ENCODE peak calls at places on chromosomes 2 and 18, in six cellular contexts. L is bronchial epithelial cell, E is hypothalamus, M is fibroblast of pulmonary artery, J is T-helper 2 cell, F is lower lobe of right lung. V is an unnamed sample.

GRCh38 chr2:120758181-120759048 is 22.7 kb downstream of the GLI2 start:
- DNase-seq in L (no peak), E (no peak), M (peak; percentile 97), J (no peak), F (peak; percentile 39), V (no peak)

GRCh38 chr2:48356701-48357322 is 173.1 kb upstream of the STON1 start:
- DNase-seq in L (peak; percentile 56), E (no peak), M (peak; percentile 78), J (no peak), F (no peak), V (peak; percentile 2)

GRCh38 chr2:61758991-61759390 is 94.9 kb downstream of the FAM161A start:
- DNase-seq in L (peak; percentile 77), E (no peak), M (peak; percentile 87), J (no peak), F (no peak), V (no peak)

GRCh38 chr2:31297751-31298150 is 63.8 kb downstream of the EHD3 start:
- DNase-seq in L (peak; percentile 86), E (no peak), M (no peak), J (no peak), F (no peak), V (no peak)

GRCh38 chr2:179201884-179202283 is 62.7 kb downstream of the SESTD1 start:
- DNase-seq in L (no peak), E (no peak), M (peak; percentile 33), J (no peak), F (no peak), V (no peak)

GRCh38 chr2:158723921-158724802 is 71.0 kb upstream of the DAPL1 start:
- DNase-seq in L (peak; percentile 63), E (no peak), M (no peak), J (no peak), F (no peak), V (no peak)

GRCh38 chr18:47997338-47997780 is 66.9 kb upstream of the SMAD2 start:
- DNase-seq in L (no peak), E (no peak), M (peak; percentile 9), J (no peak), F (no peak), V (no peak)

GRCh38 chr2:209986405-209986804 is 16.0 kb upstream of the RPE start:
- DNase-seq in L (peak; percentile 47), E (no peak), M (no peak), J (no peak), F (no peak), V (no peak)

GRCh38 chr2:218074031-218074430 is 5.0 kb downstream of the RUFY4 start:
- DNase-seq in L (peak; percentile 23), E (no peak), M (peak; percentile 8), J (no peak), F (peak; percentile 69), V (no peak)

GRCh38 chr18:79493211-79493800 is 97.6 kb downstream of the NFATC1 start:
- DNase-seq in L (no peak), E (no peak), M (no peak), J (no peak), F (peak; percentile 31), V (no peak)

GRCh38 chr2:217610411-217610814 is 392.4 kb downstream of the TNS1 start:
- DNase-seq in L (peak; percentile 25), E (no peak), M (no peak), J (peak; percentile 5), F (no peak), V (peak; percentile 15)

GRCh38 chr2:146651361-146651760 is 1193.5 kb upstream of the ACVR2A start:
- DNase-seq in L (peak; percentile 12), E (no peak), M (no peak), J (no peak), F (no peak), V (no peak)

GRCh38 chr18:48706630-48707206 is 167.9 kb downstream of the CTIF start:
- DNase-seq in L (no peak), E (no peak), M (no peak), J (no peak), F (no peak), V (no peak)

GRCh38 chr2:148599112-148599991 is 45.2 kb upstream of the EPC2 start:
- DNase-seq in L (no peak), E (no peak), M (no peak), J (no peak), F (no peak), V (no peak)

GRCh38 chr2:201137505-201138400 is 21.8 kb downstream of the CFLAR start:
- DNase-seq in L (no peak), E (no peak), M (no peak), J (no peak), F (no peak), V (no peak)

GRCh38 chr2:239257511-239257937 is 143.3 kb downstream of the HDAC4 start:
- DNase-seq in L (peak; percentile 83), E (no peak), M (peak; percentile 82), J (no peak), F (no peak), V (no peak)

GRCh38 chr2:23385748-23386421 is 906 bp downstream of the KLHL29 start:
- DNase-seq in L (no peak), E (no peak), M (peak; percentile 18), J (no peak), F (no peak), V (no peak)

GRCh38 chr2:11862049-11862448 is 115.6 kb downstream of the LPIN1 start:
- DNase-seq in L (peak; percentile 57), E (no peak), M (no peak), J (no peak), F (no peak), V (no peak)

GRCh38 chr18:45324489-45325111 is 290.7 kb upstream of the SLC14A2 start:
- DNase-seq in L (peak; percentile 91), E (no peak), M (peak; percentile 36), J (no peak), F (peak; percentile 51), V (no peak)

GRCh38 chr2:44772670-44773378 is 168.7 kb upstream of the SIX3 start:
- DNase-seq in L (no peak), E (no peak), M (no peak), J (no peak), F (no peak), V (no peak)

GRCh38 chr2:25218134-25218533 is 49.8 kb upstream of the POMC start:
- DNase-seq in L (no peak), E (no peak), M (no peak), J (no peak), F (no peak), V (no peak)

GRCh38 chr2:182924311-182924710 is 57.9 kb upstream of the FRZB start:
- DNase-seq in L (peak; percentile 59), E (no peak), M (peak; percentile 65), J (no peak), F (no peak), V (no peak)

GRCh38 chr2:172440795-172441194 is 13.4 kb downstream of the ITGA6 start:
- DNase-seq in L (peak; percentile 83), E (no peak), M (no peak), J (no peak), F (no peak), V (no peak)

GRCh38 chr18:68034293-68034692 is 517.8 kb upstream of the DSEL start:
- DNase-seq in L (no peak), E (no peak), M (no peak), J (no peak), F (no peak), V (no peak)

GRCh38 chr18:40878371-40878770 is 1076.7 kb upstream of the PIK3C3 start:
- DNase-seq in L (no peak), E (no peak), M (no peak), J (no peak), F (no peak), V (no peak)

GRCh38 chr2:46769809-46770208 is 145.8 kb downstream of the MCFD2 start:
- DNase-seq in L (no peak), E (no peak), M (no peak), J (no peak), F (no peak), V (no peak)

GRCh38 chr2:99425022-99425421 is 64.8 kb downstream of the REV1 start:
- DNase-seq in L (peak; percentile 79), E (no peak), M (peak; percentile 94), J (no peak), F (no peak), V (no peak)

GRCh38 chr2:88765154-88765948 is 73.9 kb downstream of the RPIA start:
- DNase-seq in L (peak; percentile 49), E (no peak), M (peak; percentile 10), J (no peak), F (peak; percentile 54), V (no peak)

GRCh38 chr2:152380261-152381055 is 45.5 kb downstream of the FMNL2 start:
- DNase-seq in L (no peak), E (no peak), M (no peak), J (no peak), F (no peak), V (no peak)

GRCh38 chr18:12231040-12231882 is 22.9 kb upstream of the CIDEA start:
- DNase-seq in L (no peak), E (no peak), M (no peak), J (no peak), F (no peak), V (no peak)

GRCh38 chr2:39512434-39512935 is 75.4 kb upstream of the MAP4K3 start:
- DNase-seq in L (no peak), E (no peak), M (no peak), J (no peak), F (no peak), V (no peak)

GRCh38 chr2:24048662-24049484 is 668 bp upstream of the FKBP1B start:
- DNase-seq in L (no peak), E (no peak), M (no peak), J (no peak), F (no peak), V (no peak)

GRCh38 chr18:9804517-9805104 is 81.2 kb upstream of the TXNDC2 start:
- DNase-seq in L (no peak), E (no peak), M (no peak), J (no peak), F (peak; percentile 61), V (no peak)

GRCh38 chr2:25204190-25204838 is 35.9 kb upstream of the POMC start:
- DNase-seq in L (no peak), E (no peak), M (no peak), J (no peak), F (no peak), V (no peak)

GRCh38 chr18:22637787-22638186 is 220.1 kb upstream of the CTAGE1 start:
- DNase-seq in L (peak; percentile 72), E (no peak), M (peak; percentile 88), J (no peak), F (no peak), V (no peak)

GRCh38 chr18:55320399-55321255 is 267.4 kb downstream of the TCF4 start:
- DNase-seq in L (no peak), E (no peak), M (no peak), J (no peak), F (no peak), V (no peak)

GRCh38 chr2:26274058-26274613 is 29.4 kb downstream of the HADHB start:
- DNase-seq in L (peak; percentile 100), E (no peak), M (peak; percentile 99), J (no peak), F (no peak), V (no peak)

GRCh38 chr2:99140056-99140859 is 1.2 kb upstream of the C2orf15 start:
- DNase-seq in L (peak; percentile 27), E (no peak), M (peak; percentile 22), J (no peak), F (no peak), V (no peak)